ENCODE peak calls at places on chromosomes 5 and 9, in six cellular contexts. H is tibial artery, S is AG04450, P is heart right ventricle, Y is PC-3, M is vagina. W is an unnamed sample.

GRCh38 chr9:113772121-113772885 is 103.8 kb upstream of the ZNF618 start:
- DNase-seq in H (no peak), S (no peak), P (no peak), Y (no peak), M (peak), W (no peak)

GRCh38 chr9:22455181-22455580 is 8.6 kb downstream of the DMRTA1 start:
- DNase-seq in H (no peak), S (no peak), P (no peak), Y (peak), M (no peak), W (no peak)

GRCh38 chr9:4596165-4596922 is 65.8 kb upstream of the PLPP6 start:
- DNase-seq in H (no peak), S (no peak), P (no peak), Y (no peak), M (no peak), W (no peak)

GRCh38 chr9:2132484-2133082 is 117.4 kb downstream of the SMARCA2 start:
- DNase-seq in H (no peak), S (no peak), P (no peak), Y (peak), M (no peak), W (no peak)

GRCh38 chr9:7570107-7570720 is 229.4 kb downstream of the DMAC1 start:
- DNase-seq in H (no peak), S (no peak), P (no peak), Y (peak), M (no peak), W (peak)

GRCh38 chr5:34802834-34803563 is 36.0 kb upstream of the TTC23L start:
- DNase-seq in H (no peak), S (no peak), P (no peak), Y (no peak), M (no peak), W (no peak)

GRCh38 chr9:133305731-133306130 is 30.3 kb downstream of the SURF6 start:
- DNase-seq in H (no peak), S (no peak), P (no peak), Y (no peak), M (no peak), W (no peak)

GRCh38 chr9:69066955-69067354 is 31.4 kb downstream of the FXN start:
- DNase-seq in H (no peak), S (no peak), P (no peak), Y (no peak), M (no peak), W (no peak)

GRCh38 chr9:522658-523057 is 308.0 kb downstream of the DOCK8 start:
- DNase-seq in H (peak), S (no peak), P (no peak), Y (no peak), M (no peak), W (no peak)

GRCh38 chr5:75330404-75330803 is 6.6 kb upstream of the HMGCR start:
- DNase-seq in H (no peak), S (no peak), P (no peak), Y (no peak), M (no peak), W (no peak)

GRCh38 chr5:144390133-144390532 is 219.5 kb downstream of the KCTD16 start:
- DNase-seq in H (no peak), S (no peak), P (no peak), Y (peak), M (no peak), W (no peak)

GRCh38 chr9:128920381-128921058 is at the start of gene PHYHD1:
- DNase-seq in H (peak), S (no peak), P (peak), Y (peak), M (no peak), W (peak)

GRCh38 chr9:137168575-137168906 is 1.3 kb downstream of the LRRC26 start:
- DNase-seq in H (no peak), S (no peak), P (no peak), Y (no peak), M (no peak), W (no peak)

GRCh38 chr5:80667384-80667783 is 12.6 kb upstream of the DHFR start:
- DNase-seq in H (no peak), S (no peak), P (peak), Y (no peak), M (no peak), W (no peak)

GRCh38 chr9:1959347-1959746 is 55.8 kb upstream of the SMARCA2 start:
- DNase-seq in H (no peak), S (no peak), P (no peak), Y (no peak), M (no peak), W (no peak)

DNA sequence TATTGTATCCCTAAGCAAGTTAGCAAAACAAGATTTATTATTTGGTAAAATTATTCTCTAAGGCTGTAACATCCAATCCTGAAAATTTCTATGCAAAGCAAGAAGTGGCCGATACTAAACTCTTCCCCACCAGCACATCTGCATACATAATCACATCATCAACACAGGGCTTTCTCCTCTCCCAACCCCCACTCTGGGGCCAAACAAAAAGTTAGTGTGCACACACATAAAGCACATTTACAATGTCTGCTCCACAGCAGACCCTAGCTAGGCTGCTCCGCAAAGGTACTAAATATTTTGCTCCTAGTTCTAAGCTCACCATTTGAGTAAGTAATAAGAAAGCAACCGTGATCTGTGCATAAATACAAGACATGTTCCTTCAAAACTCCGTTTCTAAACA is 3.6 kb downstream of the RNF130 start:
- DNase-seq in H (no peak), S (no peak), P (no peak), Y (no peak), M (no peak), W (no peak)
- H3K27ac ChIP-seq in H (no peak), S (no peak), P (no peak), Y (no peak), M (no peak), W (no peak)

GRCh38 chr9:105063665-105064247 is 135.8 kb upstream of the ABCA1 start:
- DNase-seq in H (peak), S (no peak), P (no peak), Y (peak), M (no peak), W (no peak)
- H3K4me3 ChIP-seq in H (no peak), S (no peak), P (no peak), Y (no peak), M (no peak), W (no peak)

GRCh38 chr5:133669472-133669871 is 57.1 kb upstream of the FSTL4 start:
- DNase-seq in H (no peak), S (no peak), P (no peak), Y (no peak), M (peak), W (peak)
- TF ChIP-seq CTCF in H (no peak), S (no peak), P (no peak), Y (no peak), M (no peak), W (no peak)

DNA sequence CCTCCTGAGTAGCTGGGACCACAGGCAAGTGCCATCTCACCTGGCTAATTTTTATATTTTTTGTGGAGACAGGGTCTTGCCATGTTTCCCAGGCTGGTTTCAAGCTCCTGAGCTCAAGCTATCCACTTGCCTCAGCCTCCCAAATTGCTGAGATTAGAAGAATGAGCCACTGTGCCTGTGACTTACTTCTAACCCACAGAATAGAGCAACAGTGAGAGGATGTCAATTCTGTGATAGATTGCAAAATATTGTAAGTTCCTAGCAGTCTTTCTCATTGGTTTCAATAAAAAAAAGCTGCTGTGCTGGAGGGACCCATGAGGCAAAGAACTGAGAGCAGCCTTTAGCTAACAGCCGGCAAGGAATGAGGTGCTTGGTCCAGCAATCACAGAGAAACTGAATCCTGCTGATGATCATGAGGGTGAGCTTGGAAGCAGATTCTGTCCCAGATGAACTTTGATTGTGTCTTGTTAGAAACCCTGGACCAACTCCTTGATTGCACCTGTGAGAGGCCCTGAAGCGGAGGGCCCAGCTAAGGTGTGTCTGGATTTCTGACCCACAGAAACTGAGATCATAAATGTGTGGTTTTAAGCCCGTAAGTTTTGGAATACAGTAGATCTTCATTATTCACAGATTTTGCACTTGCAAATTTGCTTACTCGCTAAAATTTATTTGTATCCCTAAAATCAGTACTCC is 149.7 kb downstream of the GCNT1 start:
- DNase-seq in H (no peak), S (no peak), P (no peak), Y (no peak), M (no peak), W (no peak)
- H3K27ac ChIP-seq in H (no peak), S (no peak), P (no peak), Y (no peak), M (no peak), W (no peak)